ENCODE peak calls at places on chromosomes 13 and 19, in four cellular contexts. X is fibroblast of mammary gland; O is CD4-positive, CD25-positive, alpha-beta regulatory T cell; G is aorta. Y is an unnamed sample.

GRCh38 chr13:28582225-28582891 is 76.6 kb upstream of the POMP start:
- DNase-seq in X (peak), O (peak), G (no peak), Y (no peak)

GRCh38 chr19:7628589-7629311 is 595 bp downstream of the XAB2 start:
- DNase-seq in X (no peak), O (no peak), G (no peak), Y (no peak)

GRCh38 chr19:56146904-56147303 is 5.8 kb downstream of the ZNF444 start:
- DNase-seq in G (no peak), O (no peak), X (no peak), Y (no peak)

GRCh38 chr13:106905380-106906259 is 337.7 kb upstream of the ARGLU1 start:
- DNase-seq in G (no peak), X (no peak), O (no peak), Y (no peak)

GRCh38 chr13:20799726-20800416 is 26.1 kb upstream of the EEF1AKMT1 start:
- DNase-seq in O (no peak), X (peak), G (no peak), Y (no peak)

GRCh38 chr19:3450796-3451411 is 29.4 kb downstream of the SMIM24 start:
- DNase-seq in X (peak), G (peak), O (no peak), Y (peak)

GRCh38 chr13:111145071-111145470 is 30.0 kb downstream of the ARHGEF7 start:
- DNase-seq in X (no peak), O (no peak), G (no peak), Y (no peak)

GRCh38 chr19:45160870-45161714 is at the start of gene NKPD1:
- DNase-seq in O (no peak), X (no peak), G (no peak), Y (no peak)

GRCh38 chr19:40154121-40154680 is 37.0 kb upstream of the MAP3K10 start:
- DNase-seq in X (no peak), O (no peak), G (no peak), Y (no peak)

GRCh38 chr19:50361290-50362029 is 4.0 kb downstream of the NAPSA start:
- DNase-seq in X (peak), O (peak), G (no peak), Y (no peak)
- H3K4me3 ChIP-seq in X (no peak), O (no peak), G (no peak), Y (no peak)

GRCh38 chr19:10226376-10227214 is 4.5 kb downstream of the S1PR2 start:
- DNase-seq in X (peak), G (peak), O (no peak), Y (no peak)
- H3K4me3 ChIP-seq in X (peak), G (no peak), O (no peak), Y (no peak)

DNA sequence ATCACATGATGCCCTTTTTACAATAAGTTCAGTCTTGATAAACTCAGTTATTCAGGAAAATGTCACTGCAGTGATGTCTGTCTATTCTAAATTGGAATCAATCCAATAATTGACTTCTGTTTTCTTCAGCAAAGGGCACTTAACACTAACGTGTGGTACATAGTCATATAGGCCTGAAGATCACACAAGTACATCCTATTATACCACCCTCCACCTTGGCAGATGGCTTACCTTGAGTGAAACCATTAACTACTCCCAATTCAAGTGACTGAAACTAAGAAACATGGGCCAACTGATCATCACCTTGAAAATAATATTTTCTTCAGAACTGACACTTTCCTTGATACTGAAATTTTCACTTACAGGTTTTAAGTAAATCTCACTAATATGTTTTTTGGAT is 259.7 kb downstream of the KLF12 start:
- DNase-seq in X (no peak), O (no peak), G (no peak), Y (no peak)
- H3K4me3 ChIP-seq in X (no peak), O (no peak), G (no peak), Y (no peak)

DNA sequence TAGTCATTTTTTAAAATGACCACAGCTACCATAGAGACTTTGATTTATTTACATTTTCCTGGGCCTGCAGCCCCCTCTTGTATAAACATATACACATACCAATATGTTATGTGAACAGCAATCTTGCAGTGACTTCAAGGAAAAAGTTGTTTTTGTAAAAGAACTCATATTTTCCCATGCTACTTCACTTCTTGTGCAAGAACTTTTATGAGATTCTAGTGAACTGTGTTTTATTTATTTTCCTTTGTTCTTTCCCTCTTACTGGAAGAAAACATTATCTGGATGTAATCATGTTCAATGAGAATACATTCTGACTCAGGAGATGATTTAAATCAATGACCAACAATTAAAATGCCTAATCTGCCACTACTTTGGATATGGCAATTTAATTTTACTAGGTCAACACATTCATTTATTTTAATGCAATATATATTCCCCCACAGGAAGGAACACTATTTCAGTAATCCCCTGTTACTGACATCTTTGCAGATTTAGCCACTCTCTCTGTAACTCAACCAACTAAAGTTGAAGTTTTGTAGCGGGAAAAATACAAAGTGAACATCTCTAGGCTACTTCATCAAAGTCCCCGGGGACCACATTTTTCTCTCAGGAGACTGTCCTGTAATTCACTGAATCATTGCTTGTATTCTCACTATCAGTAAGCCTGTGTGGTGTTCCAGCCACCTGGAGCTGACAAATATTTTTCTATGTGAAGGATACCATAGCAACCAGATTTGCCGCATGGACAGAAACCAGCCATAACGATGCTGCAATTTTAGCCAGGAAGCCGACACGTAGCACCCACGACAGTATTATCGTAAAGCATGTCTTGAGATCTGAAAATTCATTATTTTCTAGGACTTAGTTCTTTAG is 90.5 kb downstream of the STARD13 start:
- DNase-seq in X (peak), G (no peak), O (no peak), Y (peak)
- H3K4me3 ChIP-seq in X (no peak), G (no peak), O (no peak), Y (no peak)

Y was measured in MG63.